ENCODE peak calls at places on chromosome 17, in five cellular contexts. U is T follicular helper cell; C is cardiac muscle cell; D is CD8-positive, alpha-beta T cell; T is endothelial cell of umbilical vein. X is an unnamed sample.

GRCh38 chr17:393806-394717 is 41.5 kb upstream of the RPH3AL start:
- DNase-seq in U (no peak), C (no peak), D (no peak), T (no peak), X (no peak)

GRCh38 chr17:66661411-66661843 is 173.5 kb upstream of the CACNG5 start:
- DNase-seq in U (no peak), C (no peak), D (no peak), T (peak), X (no peak)

GRCh38 chr17:15464629-15465028 is 2.8 kb downstream of the CDRT4 start:
- DNase-seq in U (no peak), C (no peak), D (no peak), T (peak), X (no peak)

GRCh38 chr17:5069724-5070123 is 8.5 kb upstream of the ZFP3 start:
- DNase-seq in U (no peak), C (no peak), D (no peak), T (no peak), X (no peak)

GRCh38 chr17:79483122-79483521 is 127.7 kb downstream of the RBFOX3 start:
- DNase-seq in U (no peak), C (no peak), D (no peak), T (no peak), X (no peak)

GRCh38 chr17:32596666-32597065 is 109.9 kb downstream of the CDK5R1 start:
- DNase-seq in U (no peak), C (no peak), D (no peak), T (no peak), X (no peak)

GRCh38 chr17:75152971-75153853 is 1.1 kb downstream of the JPT1 start:
- DNase-seq in U (no peak), C (peak), D (no peak), T (peak), X (no peak)

GRCh38 chr17:7538891-7539290 is 10.0 kb upstream of the TNFSF12 start:
- DNase-seq in U (no peak), C (no peak), D (no peak), T (peak), X (no peak)

X was measured in CD4-positive, alpha-beta memory T cell.